ENCODE peak calls at places on chromosomes 13 and 19, in eight cellular contexts. X is IMR-90, Y is esophagus squamous epithelium, Q is breast epithelium, B is A549, A is tibial nerve, G is Peyer's patch, F is GM12878. L is an unnamed sample.
A peak's percentile ranks its signal among the peaks of the same experiment; 100 is the strongest.

GRCh38 chr19:17306285-17306714 is 628 bp downstream of the MRPL34 start:
- DNase-seq in X (no peak), Y (no peak), Q (no peak), B (no peak), A (no peak), G (no peak), F (no peak), L (no peak)

GRCh38 chr13:82477436-82477835 is 1404.8 kb downstream of the SLITRK1 start:
- DNase-seq in X (no peak), Y (no peak), Q (no peak), B (no peak), A (no peak), G (no peak), F (no peak), L (no peak)

GRCh38 chr19:31698352-31698751 is 349.1 kb upstream of the TSHZ3 start:
- DNase-seq in X (no peak), Y (no peak), Q (no peak), B (no peak), A (no peak), G (no peak), F (no peak), L (no peak)

GRCh38 chr13:40379186-40379585 is 287.3 kb downstream of the FOXO1 start:
- DNase-seq in X (no peak), Y (no peak), Q (no peak), B (no peak), A (no peak), G (no peak), F (no peak), L (no peak)

GRCh38 chr13:92769064-92769463 is 457.5 kb upstream of the GPC6 start:
- DNase-seq in X (peak; percentile 4), Y (no peak), Q (no peak), B (no peak), A (no peak), G (no peak), F (no peak), L (no peak)

GRCh38 chr13:61874970-61875579 is 459.4 kb upstream of the PCDH20 start:
- DNase-seq in X (no peak), Y (no peak), Q (no peak), B (peak; percentile 0), A (no peak), G (no peak), F (no peak), L (no peak)

GRCh38 chr13:40920826-40921225 is 98.3 kb downstream of the ELF1 start:
- DNase-seq in X (peak; percentile 56), Y (no peak), Q (no peak), B (no peak), A (no peak), G (no peak), F (no peak), L (no peak)

GRCh38 chr13:93603043-93603442 is 376.4 kb downstream of the GPC6 start:
- DNase-seq in X (peak; percentile 82), Y (no peak), Q (no peak), B (peak; percentile 49), A (no peak), G (no peak), F (no peak), L (no peak)

GRCh38 chr19:17949956-17950309 is 17.0 kb upstream of the KCNN1 start:
- DNase-seq in X (no peak), Y (no peak), Q (no peak), B (no peak), A (no peak), G (no peak), F (no peak), L (no peak)

GRCh38 chr19:18112989-18113478 is 15.5 kb downstream of the MAST3 start:
- DNase-seq in X (peak; percentile 71), Y (no peak), Q (peak; percentile 73), B (peak; percentile 80), A (peak; percentile 84), G (peak; percentile 94), F (no peak), L (peak; percentile 87)

GRCh38 chr13:92806215-92806614 is 420.4 kb upstream of the GPC6 start:
- DNase-seq in X (no peak), Y (no peak), Q (no peak), B (no peak), A (no peak), G (no peak), F (no peak), L (no peak)

GRCh38 chr13:97879646-97880297 is 73.7 kb upstream of the IPO5 start:
- DNase-seq in X (peak; percentile 91), Y (no peak), Q (no peak), B (peak; percentile 31), A (no peak), G (no peak), F (no peak), L (no peak)

GRCh38 chr13:76992548-76993001 is 694 bp downstream of the CLN5 start:
- DNase-seq in X (peak; percentile 23), Y (no peak), Q (peak; percentile 40), B (peak; percentile 17), A (peak; percentile 42), G (peak; percentile 63), F (no peak), L (no peak)

GRCh38 chr19:33988601-33989000 is 183.7 kb upstream of the LSM14A start:
- DNase-seq in X (peak; percentile 1), Y (no peak), Q (no peak), B (no peak), A (no peak), G (no peak), F (no peak), L (no peak)

GRCh38 chr13:46961719-46962118 is 64.9 kb upstream of the HTR2A start:
- DNase-seq in X (peak; percentile 89), Y (no peak), Q (no peak), B (no peak), A (no peak), G (no peak), F (peak; percentile 86), L (no peak)

GRCh38 chr13:73932091-73932490 is 202.1 kb downstream of the KLF12 start:
- DNase-seq in X (no peak), Y (no peak), Q (no peak), B (no peak), A (no peak), G (no peak), F (no peak), L (no peak)

DNA sequence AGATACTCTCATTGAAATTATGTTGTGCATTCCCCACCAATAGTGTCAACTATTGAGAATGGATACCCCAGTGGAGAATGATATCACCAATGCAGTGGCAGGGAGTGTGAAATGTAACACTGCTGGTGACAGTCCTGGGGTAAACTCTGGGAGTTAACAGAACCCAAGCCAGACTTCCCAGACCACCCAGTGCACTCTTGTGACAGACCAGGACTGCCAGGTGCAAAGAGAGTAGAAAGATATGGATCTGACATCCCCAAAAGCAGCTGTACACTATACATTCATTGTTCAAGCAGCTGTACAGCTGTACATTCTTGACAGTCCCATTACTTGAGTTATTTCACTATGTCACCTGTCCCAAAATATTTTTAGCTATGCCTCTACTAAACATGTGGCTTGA is 886.6 kb downstream of the DIAPH3 start:
- DNase-seq in X (no peak), Y (no peak), Q (no peak), B (no peak), A (no peak), G (no peak), F (no peak), L (no peak)
- H3K27ac ChIP-seq in X (no peak overlapping the region), Y (no peak overlapping the region), Q (no peak overlapping the region), B (no peak overlapping the region), A (no peak overlapping the region), G (no peak overlapping the region), F (no peak overlapping the region), L (no peak overlapping the region)

GRCh38 chr19:12052057-12052570 is 647 bp downstream of the ZNF878 start:
- DNase-seq in X (peak; percentile 14), Y (no peak), Q (no peak), B (no peak), A (no peak), G (no peak), F (no peak), L (no peak)

GRCh38 chr19:12055784-12056183 is 3.0 kb upstream of the ZNF878 start:
- DNase-seq in X (no peak), Y (no peak), Q (no peak), B (no peak), A (no peak), G (no peak), F (no peak), L (no peak)

GRCh38 chr19:12047868-12048267 is 4.9 kb downstream of the ZNF878 start:
- DNase-seq in X (peak; percentile 11), Y (no peak), Q (no peak), B (no peak), A (no peak), G (no peak), F (no peak), L (no peak)

DNA sequence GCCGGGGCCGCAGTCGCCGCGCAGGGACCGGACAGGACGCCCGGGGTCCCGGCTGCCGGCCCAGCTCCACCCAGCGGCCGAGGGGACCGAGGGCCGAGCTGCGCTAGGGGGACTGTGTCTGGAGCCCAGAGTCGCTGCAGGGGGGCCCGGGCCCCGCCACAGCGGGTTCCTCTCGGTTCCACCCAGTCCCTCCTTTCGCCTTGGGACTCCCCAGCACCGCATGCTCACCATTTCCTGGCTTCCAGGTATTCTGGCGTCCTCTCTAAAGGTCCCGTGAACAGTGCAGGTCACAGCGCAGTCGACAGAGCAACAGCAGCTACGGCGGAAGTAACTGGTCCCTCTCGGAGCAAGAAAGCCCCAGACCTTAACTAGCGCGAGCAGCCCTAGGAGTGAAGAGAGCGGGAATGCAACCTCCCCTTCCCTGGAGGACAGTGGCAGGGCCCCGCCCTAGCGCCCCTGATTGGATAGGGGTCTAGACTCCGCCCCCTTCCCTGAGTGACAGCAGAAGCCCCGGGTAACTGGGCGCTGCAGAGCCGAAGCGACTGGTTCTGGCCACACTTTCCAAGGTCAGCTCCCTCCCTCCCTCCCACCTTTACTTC is at the start of gene ZNF878:
- DNase-seq in X (peak; percentile 85), Y (no peak), Q (peak; percentile 87), B (no peak), A (peak; percentile 84), G (peak; percentile 93), F (peak; percentile 67), L (peak; percentile 95)
- TF ChIP-seq POLR2A in X (peak; percentile 91), Y (peak; percentile 53), Q (peak; percentile 54), B (no peak), A (peak; percentile 50), G (peak; percentile 42), F (peak; percentile 92), L (peak; percentile 42)

DNA sequence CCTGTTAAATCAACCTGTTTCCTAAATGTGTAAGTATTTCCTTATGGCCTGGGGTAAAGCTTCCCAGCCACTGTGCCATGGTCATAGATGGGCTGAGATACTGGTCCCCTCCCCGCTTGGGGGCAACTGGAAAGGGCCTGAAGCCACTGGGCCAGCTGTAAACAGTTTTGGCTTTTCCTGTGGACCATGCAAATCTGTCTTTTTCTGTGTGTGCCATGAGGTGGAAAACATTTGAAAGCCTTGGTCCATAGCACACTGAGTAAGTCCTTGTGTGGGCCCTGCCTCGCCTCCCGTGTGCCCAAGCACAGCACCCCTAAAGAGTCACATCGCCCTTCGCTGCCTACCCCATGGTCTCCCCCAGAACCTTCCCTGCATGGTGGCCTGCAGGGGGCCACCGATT is 52.3 kb upstream of the GPR183 start:
- DNase-seq in X (no peak), Y (no peak), Q (no peak), B (no peak), A (no peak), G (no peak), F (no peak), L (no peak)
- TF ChIP-seq CTCF in X (no peak), Y (no peak), Q (no peak), B (no peak), A (no peak), G (no peak), F (no peak), L (no peak)

GRCh38 chr13:49828452-49828851 is 36.0 kb upstream of the KPNA3 start:
- DNase-seq in X (no peak), Y (no peak), Q (no peak), B (no peak), A (no peak), G (no peak), F (no peak), L (no peak)
- H3K27ac ChIP-seq in X (no peak overlapping the region), Y (no peak overlapping the region), Q (no peak overlapping the region), B (no peak overlapping the region), A (no peak overlapping the region), G (no peak overlapping the region), F (no peak overlapping the region), L (no peak overlapping the region)

GRCh38 chr19:13060233-13060963 is 42.3 kb downstream of the LYL1 start:
- DNase-seq in X (no peak), Y (no peak), Q (no peak), B (no peak), A (no peak), G (no peak), F (no peak), L (no peak)
- TF ChIP-seq POLR2A in X (no peak), Y (no peak), Q (no peak), B (no peak), A (no peak), G (no peak), F (no peak), L (no peak)

L was measured in stomach.